ENCODE peak calls at places on chromosomes 13 and 19, in seven cellular contexts. P, M, E, C, R, A and B are unnamed samples. For H3K4me1, the result is how much of the 10 kb centered on the place peaks cover.

GRCh38 chr19:10603084-10603872 is 16.2 kb upstream of the AP1M2 start:
- DNase-seq in R (peak), P (no peak), M (peak), C (peak), E (peak), A (peak), B (no peak)

GRCh38 chr13:113432509-113433270 is 20.6 kb downstream of the ADPRHL1 start:
- DNase-seq in C (no peak), R (no peak), A (no peak), P (no peak), M (no peak), E (no peak), B (no peak)

GRCh38 chr19:7628589-7629311 is 595 bp downstream of the XAB2 start:
- DNase-seq in A (no peak), R (no peak), M (no peak), P (no peak), C (no peak), E (no peak), B (no peak)

GRCh38 chr19:48861313-48861712 is 7.1 kb downstream of the PLEKHA4 start:
- DNase-seq in A (no peak), P (no peak), M (no peak), R (no peak), C (no peak), E (no peak), B (no peak)

GRCh38 chr13:41631296-41631965 is 174.1 kb downstream of the RGCC start:
- DNase-seq in P (no peak), M (no peak), R (no peak), A (no peak), E (no peak), C (no peak), B (no peak)

GRCh38 chr13:98454389-98454881 is 122.5 kb downstream of the STK24 start:
- DNase-seq in R (no peak), C (no peak), A (no peak), P (no peak), M (no peak), E (no peak), B (no peak)

GRCh38 chr13:111241006-111241755 is 79.3 kb upstream of the TEX29 start:
- DNase-seq in C (peak), M (no peak), E (no peak), A (no peak), R (no peak), P (no peak), B (no peak)

GRCh38 chr13:23792680-23793079 is 96.5 kb downstream of the MIPEP start:
- DNase-seq in R (no peak), E (no peak), A (no peak), C (no peak), M (no peak), P (no peak), B (no peak)

GRCh38 chr13:28136916-28137315 is 1.4 kb upstream of the PAN3 start:
- DNase-seq in A (no peak), R (no peak), P (no peak), C (no peak), M (no peak), E (peak), B (no peak)

DNA sequence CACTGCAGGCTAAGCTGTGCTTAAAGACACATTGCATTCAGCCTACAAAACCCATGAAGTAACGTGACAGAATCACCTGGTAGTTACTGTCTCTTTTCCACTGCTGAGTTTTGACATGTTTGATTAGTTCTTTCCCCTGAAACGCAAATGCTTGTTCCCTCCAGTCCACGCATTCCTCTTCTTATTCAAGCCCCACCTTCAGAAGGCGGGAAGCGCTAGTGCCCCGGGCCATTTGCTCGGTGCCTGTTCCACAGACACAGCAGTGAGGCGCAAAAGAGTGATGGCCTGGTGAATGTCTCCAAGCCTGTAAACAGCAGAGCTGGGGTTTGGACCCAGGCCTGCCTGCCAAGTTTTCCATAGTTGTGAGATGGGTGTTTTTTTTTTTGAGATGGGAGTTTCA is 10.9 kb downstream of the ACP4 start:
- DNase-seq in E (no peak), C (no peak), M (no peak), A (no peak), P (no peak), R (no peak), B (no peak)
- H3K27ac ChIP-seq in E (no peak), C (no peak), M (no peak), A (no peak), P (no peak), R (no peak), B (no peak)

DNA sequence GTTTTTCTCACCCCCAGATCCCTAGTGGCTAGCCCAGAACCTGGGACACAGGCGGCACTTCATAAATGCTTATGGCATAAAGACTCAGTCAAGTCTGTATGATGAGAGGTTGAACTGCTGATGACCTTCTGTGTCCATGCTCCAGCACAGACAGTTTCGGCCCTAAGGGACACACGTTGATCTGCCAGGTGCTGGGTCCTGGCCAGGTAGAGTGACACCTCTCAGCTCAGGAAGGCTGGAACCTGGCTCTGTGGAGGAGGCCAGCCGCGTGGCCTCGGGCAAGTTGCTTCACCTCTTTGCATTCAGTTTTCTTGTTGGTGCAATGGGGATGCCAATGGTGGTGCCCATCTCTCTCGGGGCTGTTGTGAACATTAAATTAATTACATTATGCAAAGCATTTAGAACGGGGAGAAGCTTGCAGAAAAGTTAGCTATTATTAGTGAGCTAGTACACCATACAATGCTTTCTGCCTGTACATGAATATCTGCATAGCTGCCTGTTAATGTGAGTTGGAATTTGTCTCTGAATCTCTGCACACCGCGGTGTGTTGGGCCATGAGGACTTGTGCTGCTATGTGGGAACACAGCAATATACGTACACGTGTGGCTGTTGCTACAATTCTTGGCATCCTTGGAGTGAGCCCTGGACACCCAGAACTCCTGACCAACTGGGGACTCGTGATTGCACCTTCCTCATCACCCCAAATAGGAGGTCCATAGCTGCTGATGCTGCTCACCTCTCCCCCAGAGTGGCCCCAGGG is 8.4 kb downstream of the GADD45B start:
- DNase-seq in A (no peak), M (no peak), P (no peak), E (no peak), R (no peak), C (no peak), B (no peak)
- H3K4me1 ChIP-seq in A (under half), M (under half), P (under half), E (under half), R (under half), C (under half), B (under half)

DNA sequence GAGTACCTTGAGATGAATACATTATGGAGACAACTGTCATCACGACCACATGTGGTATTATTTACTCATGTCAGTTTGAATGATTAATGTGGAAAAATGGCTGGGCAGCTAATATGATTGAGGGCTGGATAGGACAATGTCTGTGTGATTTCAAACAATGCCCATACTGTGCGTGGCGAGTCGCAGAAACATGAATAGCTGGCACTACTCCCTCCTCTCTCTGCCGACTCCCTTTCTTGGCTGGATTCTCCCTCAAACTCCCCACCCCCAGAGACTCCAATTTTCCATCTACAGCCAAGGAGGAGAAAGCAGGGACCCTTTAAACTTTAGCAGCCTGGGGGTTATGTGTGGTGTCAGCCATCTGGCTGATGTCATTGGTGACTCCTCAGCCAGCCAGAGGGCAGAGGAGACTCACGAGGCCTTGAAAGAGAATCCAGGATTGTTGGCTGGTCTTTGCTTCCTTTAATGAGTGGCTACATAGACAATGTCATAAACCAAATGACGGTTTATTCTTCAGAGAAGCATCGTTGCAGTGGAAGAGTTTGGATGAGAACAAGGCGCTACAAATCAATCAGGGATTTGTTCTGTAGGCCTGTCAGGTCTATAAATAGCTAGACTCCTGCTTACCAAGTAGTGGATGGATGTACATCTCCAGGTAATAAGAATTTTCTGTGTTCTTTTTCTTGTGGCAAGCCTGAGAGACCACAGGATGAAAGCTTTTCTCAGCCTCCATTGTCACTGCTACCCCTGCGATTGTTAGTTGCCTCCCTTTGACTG is 165.6 kb downstream of the DLEU7 start:
- DNase-seq in R (no peak), P (no peak), E (no peak), M (no peak), A (no peak), C (no peak), B (no peak)
- H3K27ac ChIP-seq in R (peak), P (no peak), E (peak), M (no peak), A (no peak), C (no peak), B (no peak)

DNA sequence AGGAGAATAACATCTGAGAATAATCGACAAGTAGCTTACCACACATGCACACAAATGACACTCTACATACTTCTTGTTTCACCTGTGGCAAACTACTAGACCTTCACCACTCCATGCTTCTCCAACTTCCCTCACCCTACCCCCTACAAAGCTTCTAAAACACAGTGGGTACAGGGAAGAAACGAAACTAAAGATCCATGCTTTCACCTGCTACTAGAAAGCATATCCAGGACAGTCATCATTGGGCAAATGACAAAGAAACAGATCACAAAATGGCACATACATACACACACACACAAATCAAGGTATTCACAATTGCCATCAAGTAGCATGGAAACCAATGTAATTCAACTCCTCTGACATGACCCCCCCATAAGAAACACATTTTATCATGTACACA is 10.6 kb downstream of the BRD4 start:
- DNase-seq in E (no peak), C (no peak), M (no peak), P (no peak), A (no peak), R (no peak), B (no peak)
- H3K4me1 ChIP-seq in E (half or more), C (under half), M (under half), P (half or more), A (under half), R (half or more), B (under half)